ENCODE peak calls at places on chromosomes 3 and 15, in four cellular contexts. K is PC-3, E is heart right ventricle, L is mesendoderm. W is an unnamed sample. For H3K4me1, the result is how much of the 10 kb centered on the place peaks cover.

GRCh38 chr3:194537732-194538247 is 51.0 kb upstream of the ATP13A3 start:
- DNase-seq in L (peak), K (peak), E (no peak), W (peak)

GRCh38 chr15:92068121-92068520 is 214.6 kb downstream of the SLCO3A1 start:
- DNase-seq in L (no peak), E (no peak), K (no peak), W (no peak)

GRCh38 chr3:15535757-15536156 is 14.3 kb upstream of the COLQ start:
- DNase-seq in L (no peak), E (no peak), K (peak), W (no peak)

GRCh38 chr3:131835906-131836305 is 198.9 kb downstream of the CPNE4 start:
- DNase-seq in L (no peak), E (no peak), K (no peak), W (no peak)

GRCh38 chr3:66297917-66298316 is 77.1 kb downstream of the SLC25A26 start:
- DNase-seq in E (no peak), K (no peak), L (no peak), W (no peak)

GRCh38 chr3:58164199-58164879 is 46.4 kb downstream of the DNASE1L3 start:
- DNase-seq in K (peak), L (no peak), E (peak), W (peak)

GRCh38 chr3:126971891-126972351 is 11.0 kb upstream of the PLXNA1 start:
- DNase-seq in K (no peak), L (peak), E (peak), W (peak)

GRCh38 chr3:186895406-186895805 is 34.9 kb upstream of the ST6GAL1 start:
- DNase-seq in E (no peak), L (no peak), K (no peak), W (no peak)

GRCh38 chr3:125644036-125645025 is 49.0 kb upstream of the OSBPL11 start:
- DNase-seq in K (no peak), E (peak), L (no peak), W (no peak)

GRCh38 chr3:8581806-8582436 is 62.7 kb downstream of the SSUH2 start:
- DNase-seq in E (no peak), K (no peak), L (no peak), W (no peak)

GRCh38 chr3:56885879-56886647 is 84.3 kb upstream of the ARHGEF3 start:
- DNase-seq in E (no peak), L (no peak), K (no peak), W (no peak)

DNA sequence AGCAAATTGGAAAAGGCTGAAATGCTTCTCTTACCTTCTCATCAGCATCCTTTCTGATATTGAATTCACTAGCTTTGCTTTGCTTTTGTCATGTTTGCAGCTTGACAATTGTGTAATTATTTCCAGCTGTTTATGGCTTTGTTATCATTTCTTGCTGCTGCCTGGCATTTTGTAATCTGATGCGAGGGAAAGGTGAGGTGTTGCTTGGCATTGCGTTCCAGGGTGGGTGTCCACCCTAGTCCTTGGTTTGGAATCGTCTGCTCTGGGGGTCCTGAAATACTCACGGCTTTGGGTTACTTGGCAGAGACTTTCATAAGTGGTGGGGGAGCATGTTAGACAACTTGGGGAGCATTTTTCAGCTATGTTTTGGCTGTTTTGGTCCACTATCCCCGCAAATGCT is 3.0 kb downstream of the CACNA2D3 start:
- DNase-seq in K (no peak), L (no peak), E (no peak), W (no peak)
- H3K4me1 ChIP-seq in K (under half), L (under half), E (under half), W (under half)

GRCh38 chr15:90659481-90659880 is 57.7 kb upstream of the BLM start:
- DNase-seq in K (no peak), L (no peak), E (no peak), W (no peak)
- H3K4me1 ChIP-seq in K (under half), L (under half), E (under half), W (under half)

GRCh38 chr3:171845541-171846284 is 2.6 kb downstream of the TMEM212 start:
- DNase-seq in K (no peak), L (peak), E (no peak), W (no peak)
- H3K4me1 ChIP-seq in K (under half), L (under half), E (under half), W (under half)

DNA sequence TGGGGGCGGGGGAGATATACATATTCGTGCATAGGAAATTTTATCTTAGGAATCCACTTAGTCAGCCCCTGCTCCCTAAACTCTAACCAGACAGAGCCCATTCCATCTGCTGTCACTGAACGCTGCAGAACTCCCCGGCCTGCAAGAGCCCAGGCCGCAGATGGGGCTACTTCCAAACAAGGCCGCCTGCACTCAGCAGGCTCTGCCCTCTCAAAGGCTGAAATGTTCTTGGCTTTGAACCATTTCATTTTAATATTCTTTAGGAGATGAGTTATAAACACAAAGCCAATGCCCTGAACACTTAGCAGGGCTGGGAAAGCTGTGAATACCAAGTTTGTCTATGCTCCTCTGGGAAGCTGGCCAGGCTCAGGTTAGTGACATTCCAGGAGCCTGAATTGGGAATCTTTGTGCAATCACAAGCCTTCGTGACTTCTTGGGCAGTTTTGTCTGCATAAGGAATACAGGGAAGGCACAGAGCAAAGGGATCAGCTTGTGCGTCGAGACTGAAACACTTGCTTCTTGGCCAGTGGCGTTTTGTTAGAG is 65.0 kb downstream of the SYNM start:
- DNase-seq in E (no peak), K (no peak), L (no peak), W (no peak)
- H3K4me1 ChIP-seq in E (under half), K (under half), L (under half), W (under half)

GRCh38 chr3:129040579-129041300 is 19.8 kb upstream of the GP9 start:
- DNase-seq in E (no peak), L (peak), K (no peak), W (no peak)

GRCh38 chr3:129037093-129037419 is 23.5 kb upstream of the GP9 start:
- DNase-seq in E (no peak), K (no peak), L (no peak), W (no peak)

GRCh38 chr3:129039271-129040038 is 21.1 kb upstream of the GP9 start:
- DNase-seq in L (no peak), K (no peak), E (no peak), W (peak)

GRCh38 chr3:129038121-129038855 is 22.3 kb upstream of the GP9 start:
- DNase-seq in L (no peak), K (no peak), E (no peak), W (no peak)

GRCh38 chr3:129040039-129040336 is 20.6 kb upstream of the GP9 start:
- DNase-seq in L (no peak), K (no peak), E (no peak), W (no peak)
- H3K4me1 ChIP-seq in L (under half), K (under half), E (under half), W (under half)

DNA sequence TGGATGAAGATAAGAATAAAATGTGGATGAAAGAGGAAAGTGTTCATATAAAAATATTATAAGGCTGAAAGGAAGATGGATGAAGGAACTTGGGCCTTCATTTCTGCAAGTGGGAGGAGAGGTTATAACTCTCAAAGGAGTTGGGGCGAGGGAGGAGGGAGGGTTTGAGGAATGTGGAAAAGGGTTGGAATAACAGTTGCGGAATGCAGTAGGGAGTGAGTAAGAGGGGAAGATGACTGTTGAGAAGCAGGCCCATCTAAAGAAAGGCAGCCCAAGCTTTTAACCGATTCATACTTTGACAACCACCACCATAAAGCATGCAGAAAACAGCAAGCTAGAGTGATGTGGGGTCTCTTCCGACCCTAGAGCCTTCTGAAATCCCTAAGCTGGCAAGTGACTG is 8.3 kb upstream of the TM4SF4 start:
- DNase-seq in E (no peak), K (peak), L (peak), W (no peak)
- H3K4me1 ChIP-seq in E (under half), K (under half), L (under half), W (under half)

GRCh38 chr3:172135185-172135584 is 95.8 kb downstream of the FNDC3B start:
- DNase-seq in E (no peak), L (peak), K (no peak), W (no peak)
- H3K4me1 ChIP-seq in E (half or more), L (under half), K (half or more), W (under half)

GRCh38 chr15:64614519-64614918 is 154.1 kb downstream of the ZNF609 start:
- DNase-seq in E (no peak), L (no peak), K (peak), W (no peak)

GRCh38 chr15:64618569-64618968 is 156.8 kb downstream of the RBPMS2 start:
- DNase-seq in K (no peak), L (no peak), E (no peak), W (peak)

GRCh38 chr15:64619880-64620839 is 155.2 kb downstream of the RBPMS2 start:
- DNase-seq in K (peak), E (no peak), L (no peak), W (no peak)

GRCh38 chr15:64618138-64618537 is 157.3 kb downstream of the RBPMS2 start:
- DNase-seq in K (no peak), E (no peak), L (no peak), W (peak)

GRCh38 chr15:64617727-64618126 is 157.3 kb downstream of the ZNF609 start:
- DNase-seq in L (no peak), K (no peak), E (no peak), W (no peak)
- H3K4me1 ChIP-seq in L (under half), K (under half), E (under half), W (under half)

GRCh38 chr3:152257246-152258074 is 11.3 kb upstream of the MBNL1 start:
- DNase-seq in E (no peak), K (no peak), L (no peak), W (no peak)

GRCh38 chr3:152253514-152253913 is 15.2 kb upstream of the MBNL1 start:
- DNase-seq in K (no peak), L (no peak), E (no peak), W (no peak)

GRCh38 chr3:152254031-152254430 is 14.7 kb upstream of the MBNL1 start:
- DNase-seq in E (no peak), K (no peak), L (no peak), W (no peak)

GRCh38 chr3:152256829-152257228 is 11.9 kb upstream of the MBNL1 start:
- DNase-seq in E (no peak), L (no peak), K (no peak), W (no peak)

GRCh38 chr3:152255290-152255689 is 13.4 kb upstream of the MBNL1 start:
- DNase-seq in E (no peak), K (no peak), L (no peak), W (no peak)
- H3K4me1 ChIP-seq in E (under half), K (under half), L (under half), W (under half)

W was measured in aorta.